ENCODE peak calls at places on chromosomes 2 and 18, in four cellular contexts. G is posterior cingulate gyrus; C is heart right ventricle; V is CD4-positive, alpha-beta memory T cell. F is an unnamed sample.

GRCh38 chr2:64402876-64403275 is 51.1 kb upstream of the LGALSL start:
- DNase-seq in G (no peak), C (no peak), V (no peak), F (no peak)

GRCh38 chr2:28004086-28004485 is 113.6 kb downstream of the BABAM2 start:
- DNase-seq in V (no peak), C (no peak), G (no peak), F (no peak)

GRCh38 chr2:44748-45341 is 1.5 kb downstream of the FAM110C start:
- DNase-seq in V (no peak), C (no peak), G (no peak), F (no peak)

GRCh38 chr2:232073031-232073430 is 111.5 kb downstream of the DIS3L2 start:
- DNase-seq in C (no peak), V (no peak), G (no peak), F (no peak)

GRCh38 chr18:23036611-23037259 is 98.5 kb upstream of the CABLES1 start:
- DNase-seq in C (no peak), G (no peak), V (no peak), F (no peak)

GRCh38 chr2:126940331-126940730 is 41.6 kb downstream of the TEX51 start:
- DNase-seq in C (no peak), G (no peak), V (no peak), F (no peak)

GRCh38 chr18:44651918-44652317 is 28.8 kb upstream of the SETBP1 start:
- DNase-seq in V (no peak), C (no peak), G (no peak), F (no peak)

GRCh38 chr2:200765139-200765951 is 46.4 kb upstream of the BZW1 start:
- DNase-seq in G (no peak), C (no peak), V (no peak), F (no peak)

GRCh38 chr2:127503491-127503890 is 22.8 kb downstream of the IWS1 start:
- DNase-seq in G (no peak), V (no peak), C (no peak), F (no peak)

GRCh38 chr2:5980351-5981054 is 288.3 kb downstream of the SOX11 start:
- DNase-seq in G (no peak), V (no peak), C (no peak), F (no peak)

GRCh38 chr18:77133051-77133919 is 702 bp upstream of the MBP start:
- DNase-seq in V (no peak), C (peak), G (peak), F (peak)

F was measured in lung.